ENCODE peak calls at places on chromosome 3, in five cellular contexts. Q, W, F, N and J are unnamed samples.

GRCh38 chr3:66371432-66371831 is 129.4 kb downstream of the LRIG1 start:
- DNase-seq in W (no peak), N (no peak), F (no peak), Q (no peak), J (no peak)

GRCh38 chr3:103873897-103874545 is 1439.2 kb downstream of the ZPLD1 start:
- DNase-seq in Q (no peak), F (no peak), W (no peak), N (no peak), J (no peak)

GRCh38 chr3:196193037-196193737 is 18.0 kb downstream of the ZDHHC19 start:
- DNase-seq in Q (no peak), F (no peak), N (no peak), W (no peak), J (peak; percentile 50)

GRCh38 chr3:87270908-87271727 is 5.3 kb downstream of the POU1F1 start:
- DNase-seq in F (no peak), Q (no peak), N (no peak), W (no peak), J (peak; percentile 30)

GRCh38 chr3:78497692-78498091 is 1270.1 kb downstream of the ROBO1 start:
- DNase-seq in N (no peak), Q (no peak), F (no peak), W (no peak), J (no peak)

GRCh38 chr3:58104155-58104554 is 95.9 kb downstream of the FLNB start:
- DNase-seq in F (no peak), W (no peak), Q (no peak), N (no peak), J (no peak)

GRCh38 chr3:142853270-142854163 is 35.4 kb downstream of the PCOLCE2 start:
- DNase-seq in F (no peak), W (no peak), N (peak; percentile 32), Q (peak; percentile 78), J (no peak)

GRCh38 chr3:139444446-139444845 is 31.9 kb downstream of the RBP2 start:
- DNase-seq in Q (no peak), W (no peak), F (no peak), N (no peak), J (no peak)

GRCh38 chr3:124429129-124429815 is 301.0 kb upstream of the UMPS start:
- DNase-seq in F (no peak), Q (no peak), W (no peak), N (no peak), J (no peak)

GRCh38 chr3:45816544-45816943 is 20.2 kb upstream of the SLC6A20 start:
- DNase-seq in W (no peak), N (no peak), F (no peak), Q (peak; percentile 48), J (no peak)

GRCh38 chr3:65963787-65964707 is 74.7 kb downstream of the MAGI1 start:
- DNase-seq in F (no peak), Q (no peak), N (no peak), W (no peak), J (no peak)

GRCh38 chr3:46985588-46985987 is 6.1 kb downstream of the NBEAL2 start:
- DNase-seq in W (no peak), F (no peak), Q (no peak), N (no peak), J (no peak)

GRCh38 chr3:41131224-41131623 is 68.1 kb upstream of the CTNNB1 start:
- DNase-seq in N (no peak), W (no peak), F (no peak), Q (no peak), J (no peak)

GRCh38 chr3:53579636-53580035 is 85.2 kb downstream of the CACNA1D start:
- DNase-seq in W (no peak), Q (no peak), N (no peak), F (peak; percentile 75), J (no peak)

GRCh38 chr3:15367059-15367458 is 34.7 kb upstream of the SH3BP5 start:
- DNase-seq in N (no peak), W (no peak), Q (no peak), F (no peak), J (no peak)

GRCh38 chr3:40877651-40878463 is 321.4 kb upstream of the CTNNB1 start:
- DNase-seq in W (peak; percentile 74), Q (peak; percentile 79), F (no peak), N (peak; percentile 81), J (no peak)

GRCh38 chr3:46065751-46066256 is 38.5 kb upstream of the XCR1 start:
- DNase-seq in N (no peak), F (no peak), W (no peak), Q (no peak), J (no peak)

GRCh38 chr3:119352235-119352634 is 58.1 kb downstream of the ARHGAP31 start:
- DNase-seq in Q (no peak), F (no peak), W (no peak), N (no peak), J (peak; percentile 71)

GRCh38 chr3:101319531-101319930 is 844 bp downstream of the IMPG2 start:
- DNase-seq in Q (no peak), N (no peak), W (no peak), F (no peak), J (no peak)

GRCh38 chr3:120432105-120432860 is 18.5 kb downstream of the FSTL1 start:
- DNase-seq in N (no peak), F (no peak), W (no peak), Q (no peak), J (no peak)

GRCh38 chr3:122564155-122564912 is at the start of the genes DTX3L and PARP9:
- DNase-seq in W (peak; percentile 78), Q (peak; percentile 90), F (peak; percentile 96), N (peak; percentile 85), J (peak; percentile 58)

GRCh38 chr3:14369675-14370669 is 32.4 kb upstream of the SLC6A6 start:
- DNase-seq in N (peak; percentile 87), W (no peak), Q (no peak), F (no peak), J (no peak)

GRCh38 chr3:55687526-55687925 is 200.4 kb upstream of the WNT5A start:
- DNase-seq in F (no peak), N (no peak), Q (no peak), W (no peak), J (no peak)

GRCh38 chr3:51436998-51437639 is 46.0 kb downstream of the RBM15B start:
- DNase-seq in Q (no peak), N (peak; percentile 53), W (no peak), F (no peak), J (no peak)

GRCh38 chr3:1439395-1439794 is 346.6 kb downstream of the CNTN6 start:
- DNase-seq in N (peak; percentile 27), W (no peak), Q (no peak), F (no peak), J (no peak)

GRCh38 chr3:18891641-18892040 is 256.7 kb upstream of the KCNH8 start:
- DNase-seq in N (no peak), F (no peak), Q (no peak), W (no peak), J (no peak)

GRCh38 chr3:170745211-170745718 is 124.7 kb downstream of the RPL22L1 start:
- DNase-seq in Q (no peak), N (no peak), F (no peak), W (no peak), J (no peak)

GRCh38 chr3:184717608-184717995 is 5.7 kb upstream of the MAGEF1 start:
- DNase-seq in F (no peak), N (no peak), W (no peak), Q (no peak), J (no peak)

GRCh38 chr3:13022348-13023250 is 50.6 kb downstream of the IQSEC1 start:
- DNase-seq in N (peak; percentile 39), Q (peak; percentile 91), W (peak; percentile 72), F (no peak), J (no peak)

GRCh38 chr3:23035927-23036640 is 167.0 kb upstream of the UBE2E2 start:
- DNase-seq in F (no peak), W (no peak), Q (no peak), N (peak; percentile 55), J (no peak)

GRCh38 chr3:158847466-158847849 is 45.6 kb downstream of the MFSD1 start:
- DNase-seq in Q (no peak), F (no peak), W (no peak), N (no peak), J (no peak)

GRCh38 chr3:78516937-78517336 is 1250.9 kb downstream of the ROBO1 start:
- DNase-seq in W (no peak), Q (no peak), F (no peak), N (no peak), J (no peak)

GRCh38 chr3:58111513-58112184 is 99.1 kb downstream of the DNASE1L3 start:
- DNase-seq in N (peak; percentile 91), W (no peak), Q (no peak), F (no peak), J (no peak)

GRCh38 chr3:78822741-78823140 is 945.1 kb downstream of the ROBO1 start:
- DNase-seq in F (no peak), Q (no peak), N (no peak), W (no peak), J (no peak)

GRCh38 chr3:178699364-178699763 is 163.1 kb downstream of the KCNMB2 start:
- DNase-seq in F (no peak), N (no peak), W (no peak), Q (no peak), J (no peak)

GRCh38 chr3:126659915-126660886 is 5.3 kb upstream of the TXNRD3 start:
- DNase-seq in F (peak; percentile 91), Q (no peak), W (no peak), N (no peak), J (peak; percentile 14)

GRCh38 chr3:141828487-141829284 is 47.8 kb upstream of the ATP1B3 start:
- DNase-seq in Q (peak; percentile 53), W (peak; percentile 30), N (peak; percentile 45), F (no peak), J (peak; percentile 12)

GRCh38 chr3:47541583-47542108 is 28.1 kb upstream of the ELP6 start:
- DNase-seq in N (no peak), F (no peak), W (no peak), Q (no peak), J (no peak)

GRCh38 chr3:129557737-129558037 is 14.7 kb downstream of the H1-8 start:
- DNase-seq in Q (no peak), F (no peak), W (no peak), N (no peak), J (no peak)
- H3K27ac ChIP-seq in Q (peak overlapping the region; percentile 22), F (no peak overlapping the region), W (peak overlapping the region; percentile 90), N (peak overlapping the region; percentile 60), J (no peak overlapping the region)

GRCh38 chr3:132246212-132246611 is 71.0 kb upstream of the ACP3 start:
- DNase-seq in Q (no peak), N (no peak), W (no peak), F (no peak), J (no peak)
- TF ChIP-seq CTCF in Q (no peak), N (no peak), W (no peak), F (no peak), J (no peak)

GRCh38 chr3:30633718-30634117 is 27.3 kb downstream of the TGFBR2 start:
- DNase-seq in N (no peak), Q (no peak), F (no peak), W (no peak), J (no peak)

GRCh38 chr3:30632521-30632920 is 26.1 kb downstream of the TGFBR2 start:
- DNase-seq in Q (no peak), N (no peak), F (no peak), W (no peak), J (no peak)

GRCh38 chr3:30637310-30638227 is 31.2 kb downstream of the TGFBR2 start:
- DNase-seq in Q (no peak), W (no peak), F (no peak), N (no peak), J (no peak)

GRCh38 chr3:30632065-30632464 is 25.7 kb downstream of the TGFBR2 start:
- DNase-seq in W (no peak), N (no peak), F (no peak), Q (no peak), J (no peak)

GRCh38 chr3:30635072-30635471 is 28.7 kb downstream of the TGFBR2 start:
- DNase-seq in N (no peak), W (no peak), F (no peak), Q (no peak), J (no peak)
- H3K4me3 ChIP-seq in N (no peak overlapping the region), W (no peak overlapping the region), F (no peak overlapping the region), Q (no peak overlapping the region), J (no peak overlapping the region)

GRCh38 chr3:156682963-156683362 is 8.6 kb downstream of the TIPARP start:
- DNase-seq in N (no peak), Q (no peak), W (no peak), F (no peak), J (no peak)
- H3K27ac ChIP-seq in N (no peak overlapping the region), Q (no peak overlapping the region), W (no peak overlapping the region), F (no peak overlapping the region), J (no peak overlapping the region)